ENCODE peak calls at places on chromosome 3, in nine cellular contexts. K, Z, X, O, L, F, I, C and R are unnamed samples.

GRCh38 chr3:107206141-107206540 is 171.1 kb upstream of the CCDC54 start:
- DNase-seq in K (peak), Z (peak), X (peak), O (no peak), L (peak), F (peak), I (no peak), C (peak), R (peak)

GRCh38 chr3:173932624-173933023 is 535.1 kb downstream of the NLGN1 start:
- DNase-seq in K (peak), Z (no peak), X (peak), O (no peak), L (no peak), F (no peak), I (no peak), C (no peak), R (peak)

GRCh38 chr3:169303660-169304059 is 359.9 kb downstream of the MECOM start:
- DNase-seq in K (no peak), Z (no peak), X (no peak), O (no peak), L (no peak), F (no peak), I (no peak), C (no peak), R (no peak)

GRCh38 chr3:186380622-186381380 is 18.8 kb upstream of the DGKG start:
- DNase-seq in K (peak), Z (no peak), X (peak), O (no peak), L (no peak), F (no peak), I (no peak), C (no peak), R (no peak)

GRCh38 chr3:158625881-158626280 is 18.4 kb upstream of the GFM1 start:
- DNase-seq in K (no peak), Z (no peak), X (no peak), O (no peak), L (no peak), F (no peak), I (no peak), C (no peak), R (no peak)

GRCh38 chr3:194176274-194176991 is 40.5 kb downstream of the HES1 start:
- DNase-seq in K (no peak), Z (no peak), X (no peak), O (no peak), L (no peak), F (no peak), I (no peak), C (no peak), R (no peak)

GRCh38 chr3:51682079-51682478 is 11.0 kb downstream of the TEX264 start:
- DNase-seq in K (peak), Z (peak), X (peak), O (no peak), L (peak), F (peak), I (peak), C (peak), R (peak)

GRCh38 chr3:42728056-42728455 is 25.5 kb upstream of the HHATL start:
- DNase-seq in K (no peak), Z (no peak), X (no peak), O (no peak), L (no peak), F (no peak), I (no peak), C (no peak), R (no peak)

GRCh38 chr3:46692566-46692983 is 904 bp downstream of the ALS2CL start:
- DNase-seq in K (peak), Z (no peak), X (no peak), O (no peak), L (no peak), F (no peak), I (no peak), C (no peak), R (no peak)

GRCh38 chr3:9213019-9213646 is 36.3 kb downstream of the SRGAP3 start:
- DNase-seq in K (no peak), Z (no peak), X (no peak), O (no peak), L (no peak), F (no peak), I (no peak), C (no peak), R (no peak)

GRCh38 chr3:56290376-56290775 is 177.9 kb downstream of the ERC2 start:
- DNase-seq in K (no peak), Z (no peak), X (no peak), O (no peak), L (no peak), F (no peak), I (no peak), C (no peak), R (no peak)

GRCh38 chr3:121621491-121621890 is 28.3 kb downstream of the FBXO40 start:
- DNase-seq in K (no peak), Z (no peak), X (no peak), O (no peak), L (no peak), F (no peak), I (no peak), C (no peak), R (no peak)

GRCh38 chr3:23809840-23810341 is 4.1 kb downstream of the UBE2E1 start:
- DNase-seq in K (peak), Z (no peak), X (no peak), O (no peak), L (peak), F (no peak), I (no peak), C (no peak), R (no peak)

GRCh38 chr3:25534007-25534406 is 105.9 kb downstream of the RARB start:
- DNase-seq in K (no peak), Z (no peak), X (no peak), O (no peak), L (no peak), F (no peak), I (no peak), C (no peak), R (no peak)

GRCh38 chr3:186466391-186466974 is 77.7 kb downstream of the CRYGS start:
- DNase-seq in K (no peak), Z (no peak), X (peak), O (no peak), L (no peak), F (no peak), I (no peak), C (no peak), R (no peak)

GRCh38 chr3:153944084-153944483 is 177.1 kb upstream of the ARHGEF26 start:
- DNase-seq in K (no peak), Z (no peak), X (no peak), O (no peak), L (no peak), F (no peak), I (no peak), C (no peak), R (no peak)

GRCh38 chr3:33355611-33356010 is 78.4 kb downstream of the FBXL2 start:
- DNase-seq in K (peak), Z (no peak), X (peak), O (no peak), L (no peak), F (no peak), I (no peak), C (no peak), R (peak)

GRCh38 chr3:6697722-6698121 is 163.2 kb upstream of the GRM7 start:
- DNase-seq in K (no peak), Z (no peak), X (no peak), O (no peak), L (no peak), F (no peak), I (no peak), C (no peak), R (no peak)

GRCh38 chr3:151881137-151881536 is 7.7 kb downstream of the SUCNR1 start:
- DNase-seq in K (no peak), Z (no peak), X (no peak), O (no peak), L (no peak), F (no peak), I (no peak), C (no peak), R (no peak)

GRCh38 chr3:132344666-132345280 is 27.6 kb downstream of the ACP3 start:
- DNase-seq in K (peak), Z (no peak), X (peak), O (no peak), L (no peak), F (no peak), I (no peak), C (no peak), R (peak)

GRCh38 chr3:106120334-106120733 is 251.5 kb upstream of the CBLB start:
- DNase-seq in K (peak), Z (no peak), X (peak), O (no peak), L (no peak), F (no peak), I (no peak), C (no peak), R (peak)

GRCh38 chr3:72052841-72053409 is 268.0 kb upstream of the PROK2 start:
- DNase-seq in K (no peak), Z (no peak), X (peak), O (no peak), L (no peak), F (no peak), I (no peak), C (no peak), R (no peak)

GRCh38 chr3:157921767-157922166 is 184.5 kb downstream of the SHOX2 start:
- DNase-seq in K (no peak), Z (no peak), X (no peak), O (no peak), L (no peak), F (no peak), I (no peak), C (no peak), R (peak)

GRCh38 chr3:151299006-151299405 is 17.6 kb downstream of the GPR87 start:
- DNase-seq in K (no peak), Z (no peak), X (no peak), O (no peak), L (no peak), F (no peak), I (no peak), C (no peak), R (no peak)

GRCh38 chr3:155782390-155782953 is 23.6 kb downstream of the C3orf33 start:
- DNase-seq in K (no peak), Z (no peak), X (no peak), O (no peak), L (no peak), F (no peak), I (no peak), C (no peak), R (no peak)

GRCh38 chr3:138381413-138381901 is 33.1 kb downstream of the MRAS start:
- DNase-seq in K (no peak), Z (no peak), X (peak), O (peak), L (no peak), F (no peak), I (no peak), C (no peak), R (peak)

GRCh38 chr3:192875971-192876565 is 41.6 kb downstream of the MB21D2 start:
- DNase-seq in K (peak), Z (no peak), X (peak), O (no peak), L (no peak), F (no peak), I (no peak), C (no peak), R (peak)

GRCh38 chr3:146136647-146137046 is 24.3 kb downstream of the PLOD2 start:
- DNase-seq in K (peak), Z (no peak), X (no peak), O (no peak), L (no peak), F (no peak), I (no peak), C (no peak), R (no peak)